ENCODE peak calls at places on chromosomes 3 and 15, in seven cellular contexts. H, D, A, I, T, R and J are unnamed samples.

GRCh38 chr3:142963266-142964149 is at the start of gene PAQR9:
- DNase-seq in H (no peak), D (peak; percentile 30), A (no peak), I (no peak), T (no peak), R (no peak), J (no peak)

GRCh38 chr3:30501526-30501925 is 104.9 kb upstream of the TGFBR2 start:
- DNase-seq in H (no peak), D (no peak), A (no peak), I (no peak), T (no peak), R (no peak), J (no peak)

GRCh38 chr15:70461992-70462391 is 301.4 kb downstream of the UACA start:
- DNase-seq in H (no peak), D (no peak), A (no peak), I (no peak), T (no peak), R (no peak), J (no peak)

GRCh38 chr15:81939604-81940440 is 106.0 kb downstream of the MEX3B start:
- DNase-seq in H (no peak), D (peak; percentile 44), A (peak; percentile 66), I (no peak), T (peak; percentile 57), R (peak; percentile 67), J (peak; percentile 69)

GRCh38 chr3:100682854-100683760 is 26.2 kb upstream of the TFG start:
- DNase-seq in H (no peak), D (no peak), A (no peak), I (no peak), T (no peak), R (no peak), J (no peak)

GRCh38 chr15:36936652-36937051 is 163.7 kb downstream of the MEIS2 start:
- DNase-seq in H (no peak), D (no peak), A (peak; percentile 27), I (no peak), T (no peak), R (no peak), J (no peak)

GRCh38 chr3:56075089-56075488 is 393.2 kb downstream of the ERC2 start:
- DNase-seq in H (no peak), D (no peak), A (no peak), I (no peak), T (no peak), R (no peak), J (no peak)

GRCh38 chr3:169297214-169297613 is 366.3 kb downstream of the MECOM start:
- DNase-seq in H (peak; percentile 51), D (no peak), A (no peak), I (no peak), T (no peak), R (no peak), J (no peak)

GRCh38 chr3:49901351-49902339 is 2.0 kb downstream of the MST1R start:
- DNase-seq in H (no peak), D (no peak), A (peak; percentile 15), I (no peak), T (peak; percentile 32), R (no peak), J (peak; percentile 39)

GRCh38 chr15:73753250-73754130 is at the start of gene INSYN1:
- DNase-seq in H (no peak), D (peak; percentile 47), A (peak; percentile 6), I (no peak), T (no peak), R (no peak), J (no peak)

GRCh38 chr3:61884794-61885193 is 323.4 kb downstream of the PTPRG start:
- DNase-seq in H (no peak), D (no peak), A (no peak), I (no peak), T (no peak), R (no peak), J (no peak)

GRCh38 chr15:46768287-46768686 is 949.0 kb upstream of the SEMA6D start:
- DNase-seq in H (no peak), D (no peak), A (no peak), I (no peak), T (no peak), R (peak; percentile 11), J (no peak)

GRCh38 chr3:99863588-99863987 is 45.9 kb downstream of the CMSS1 start:
- DNase-seq in H (no peak), D (no peak), A (no peak), I (no peak), T (no peak), R (no peak), J (no peak)

GRCh38 chr3:114664006-114664405 is 370.2 kb downstream of the TIGIT start:
- DNase-seq in H (no peak), D (no peak), A (no peak), I (no peak), T (no peak), R (no peak), J (no peak)

GRCh38 chr3:138371070-138371950 is 22.9 kb downstream of the MRAS start:
- DNase-seq in H (no peak), D (no peak), A (no peak), I (no peak), T (no peak), R (peak; percentile 54), J (no peak)

GRCh38 chr3:151383111-151383510 is 1.4 kb downstream of the P2RY12 start:
- DNase-seq in H (no peak), D (no peak), A (no peak), I (no peak), T (no peak), R (no peak), J (no peak)

GRCh38 chr15:62895139-62895866 is 147.2 kb upstream of the TPM1 start:
- DNase-seq in H (no peak), D (peak; percentile 46), A (peak; percentile 64), I (no peak), T (peak; percentile 68), R (no peak), J (peak; percentile 60)

GRCh38 chr3:126731044-126731443 is 27.0 kb downstream of the CHCHD6 start:
- DNase-seq in H (no peak), D (no peak), A (no peak), I (no peak), T (no peak), R (peak; percentile 6), J (no peak)

GRCh38 chr3:134378384-134378783 is 4.1 kb upstream of the AMOTL2 start:
- DNase-seq in H (no peak), D (no peak), A (peak; percentile 44), I (no peak), T (no peak), R (peak; percentile 10), J (peak; percentile 61)
- TF ChIP-seq CTCF in H (peak; percentile 63), D (no peak), A (peak; percentile 46), I (no peak), T (peak; percentile 51), R (peak; percentile 68), J (no peak)

GRCh38 chr15:34364041-34364440 is 3.0 kb downstream of the LPCAT4 start:
- DNase-seq in H (no peak), D (no peak), A (no peak), I (no peak), T (no peak), R (no peak), J (no peak)

GRCh38 chr15:34360298-34360697 is 6.7 kb downstream of the LPCAT4 start:
- DNase-seq in H (no peak), D (no peak), A (no peak), I (no peak), T (peak; percentile 80), R (no peak), J (no peak)

GRCh38 chr15:34359416-34359815 is 7.6 kb downstream of the LPCAT4 start:
- DNase-seq in H (no peak), D (no peak), A (no peak), I (no peak), T (peak; percentile 33), R (no peak), J (no peak)

GRCh38 chr15:34361278-34361677 is 5.7 kb downstream of the LPCAT4 start:
- DNase-seq in H (no peak), D (no peak), A (no peak), I (no peak), T (no peak), R (no peak), J (no peak)

GRCh38 chr15:34362047-34362773 is 4.8 kb downstream of the LPCAT4 start:
- DNase-seq in H (no peak), D (no peak), A (no peak), I (no peak), T (no peak), R (no peak), J (no peak)
- TF ChIP-seq CTCF in H (no peak), D (no peak), A (no peak), I (no peak), T (no peak), R (no peak), J (no peak)

GRCh38 chr3:32181370-32181769 is 57.1 kb upstream of the CMTM8 start:
- DNase-seq in H (no peak), D (no peak), A (no peak), I (no peak), T (no peak), R (peak; percentile 23), J (no peak)

GRCh38 chr3:32180151-32180850 is 58.2 kb upstream of the CMTM8 start:
- DNase-seq in H (no peak), D (no peak), A (no peak), I (no peak), T (no peak), R (no peak), J (no peak)

GRCh38 chr3:32176989-32177701 is 61.3 kb upstream of the CMTM8 start:
- DNase-seq in H (no peak), D (peak; percentile 82), A (peak; percentile 74), I (no peak), T (peak; percentile 78), R (peak; percentile 67), J (peak; percentile 76)

GRCh38 chr3:32175607-32176197 is 62.8 kb upstream of the CMTM8 start:
- DNase-seq in H (no peak), D (peak; percentile 73), A (peak; percentile 76), I (no peak), T (peak; percentile 49), R (peak; percentile 82), J (peak; percentile 79)

DNA sequence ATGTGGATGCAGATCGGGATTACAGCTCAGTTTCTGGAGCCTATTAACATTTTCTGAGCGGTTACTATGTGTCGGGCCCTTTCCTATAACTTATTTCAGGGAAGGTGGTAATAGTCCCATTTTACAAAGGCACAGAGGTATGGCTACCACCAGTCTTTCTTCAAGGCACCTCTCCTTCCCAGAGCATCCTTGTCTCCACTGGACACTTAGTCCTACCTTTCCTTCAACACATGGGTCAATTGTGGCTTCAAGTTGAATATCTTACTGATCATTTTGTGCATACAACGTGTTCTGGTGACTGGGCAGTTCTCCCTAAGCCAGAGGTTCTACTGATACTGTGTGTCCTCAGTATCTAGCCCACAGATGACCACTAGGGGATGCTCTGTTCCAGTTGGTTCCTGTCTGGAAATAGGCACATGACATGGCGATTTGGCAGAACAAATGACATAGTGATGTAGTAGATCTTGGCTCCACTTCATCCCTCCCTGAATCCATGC is 60.7 kb upstream of the CMTM8 start:
- DNase-seq in H (peak; percentile 51), D (peak; percentile 76), A (peak; percentile 92), I (no peak), T (peak; percentile 83), R (peak; percentile 69), J (peak; percentile 89)
- TF ChIP-seq CTCF in H (peak; percentile 98), D (peak; percentile 44), A (peak; percentile 100), I (peak; percentile 42), T (peak; percentile 95), R (peak; percentile 68), J (peak; percentile 75)

DNA sequence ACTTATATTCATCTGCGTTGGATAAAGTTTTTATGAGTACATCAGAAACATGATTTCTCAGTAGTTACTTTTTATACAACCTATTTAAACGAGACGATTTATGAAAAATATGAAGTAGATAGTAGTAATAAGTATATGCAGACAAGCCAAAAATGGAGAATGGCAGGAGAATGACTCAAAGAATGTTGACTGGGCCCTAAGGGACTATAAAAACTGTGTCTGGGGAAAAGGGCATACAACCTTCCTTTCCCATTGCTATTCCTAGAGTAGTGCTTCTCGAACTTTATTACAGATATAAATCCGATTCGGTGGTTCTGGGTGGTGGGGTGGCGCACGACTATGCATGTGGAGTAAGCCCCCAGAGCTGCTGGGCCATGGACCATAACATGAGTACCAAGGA is 558.5 kb downstream of the FOXP1 start:
- DNase-seq in H (no peak), D (no peak), A (no peak), I (no peak), T (no peak), R (no peak), J (no peak)
- TF ChIP-seq CTCF in H (no peak), D (no peak), A (no peak), I (no peak), T (no peak), R (no peak), J (no peak)